ENCODE peak calls at places on chromosomes 13 and 19, in four cellular contexts. A is K562, M is IMR-90, V is A549. T is an unnamed sample.

GRCh38 chr19:43469160-43469480 is 3.7 kb upstream of the LYPD3 start:
- DNase-seq in M (no peak), A (no peak), V (no peak), T (peak)

GRCh38 chr13:42384265-42384664 is 112.3 kb downstream of the AKAP11 start:
- DNase-seq in A (no peak), V (no peak), M (no peak), T (no peak)

GRCh38 chr13:50400930-50401553 is 385.8 kb downstream of the KCNRG start:
- DNase-seq in A (no peak), M (peak), V (no peak), T (peak)

GRCh38 chr19:58381460-58382220 is 810 bp upstream of the ZNF837 start:
- DNase-seq in A (no peak), M (no peak), V (no peak), T (no peak)

GRCh38 chr13:29578300-29579048 is 17.0 kb downstream of the SLC7A1 start:
- DNase-seq in V (no peak), A (peak), M (no peak), T (no peak)

GRCh38 chr13:113044431-113045114 is 61.0 kb upstream of the F7 start:
- DNase-seq in V (no peak), M (no peak), A (no peak), T (no peak)

GRCh38 chr13:83880275-83881027 is 1.8 kb downstream of the SLITRK1 start:
- DNase-seq in V (no peak), M (no peak), A (no peak), T (no peak)

GRCh38 chr13:109782066-109782822 is 4.1 kb downstream of the IRS2 start:
- DNase-seq in A (no peak), V (no peak), M (no peak), T (no peak)

GRCh38 chr19:34317311-34317927 is 47.6 kb upstream of the GPI start:
- DNase-seq in V (no peak), M (no peak), A (peak), T (no peak)

GRCh38 chr13:112894423-112894672 is 74.7 kb upstream of the MCF2L start:
- DNase-seq in A (no peak), M (no peak), V (no peak), T (no peak)

GRCh38 chr19:1568320-1569019 is at the start of gene MEX3D:
- DNase-seq in A (peak), M (peak), V (peak), T (peak)

GRCh38 chr19:1567116-1567847 is 843 bp downstream of the MEX3D start:
- DNase-seq in M (no peak), A (peak), V (no peak), T (no peak)

GRCh38 chr19:1567848-1568227 is 287 bp downstream of the MEX3D start:
- DNase-seq in A (peak), V (no peak), M (no peak), T (no peak)

GRCh38 chr19:1563251-1563650 is 4.9 kb downstream of the MEX3D start:
- DNase-seq in A (no peak), M (no peak), V (no peak), T (no peak)

GRCh38 chr19:1566392-1567115 is 1.6 kb downstream of the MEX3D start:
- DNase-seq in M (peak), V (peak), A (no peak), T (peak)
- TF ChIP-seq USF2 in M (no peak), V (no peak), A (no peak), T (no peak)

DNA sequence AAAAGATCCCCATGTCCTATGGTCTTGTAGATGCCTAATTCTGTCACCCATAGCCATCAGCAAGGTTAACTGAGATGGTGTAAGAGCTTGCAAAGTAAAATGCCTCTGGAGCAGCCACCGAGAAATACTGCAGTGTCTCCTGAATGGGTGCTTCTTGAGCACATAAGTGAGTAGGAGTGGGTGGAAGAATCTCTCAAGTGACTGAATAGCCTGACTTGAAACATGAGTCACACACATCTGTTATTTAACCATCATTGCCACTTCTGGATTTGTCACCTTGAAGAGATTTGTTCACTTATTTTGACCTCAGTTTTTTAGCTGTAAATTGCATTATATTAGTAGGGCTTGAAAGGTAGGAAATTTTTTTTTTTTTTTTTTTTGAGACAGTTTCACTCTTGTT is 2.3 kb downstream of the ZNF714 start:
- DNase-seq in V (no peak), A (peak), M (peak), T (no peak)
- TF ChIP-seq MAZ in V (no peak), A (no peak), M (no peak), T (no peak)

GRCh38 chr19:29482855-29483640 is 42.7 kb upstream of the VSTM2B start:
- DNase-seq in M (no peak), A (no peak), V (no peak), T (no peak)

GRCh38 chr19:29484876-29485275 is 40.9 kb upstream of the VSTM2B start:
- DNase-seq in A (no peak), M (no peak), V (no peak), T (no peak)

GRCh38 chr19:29485293-29485692 is 40.5 kb upstream of the VSTM2B start:
- DNase-seq in M (no peak), V (no peak), A (no peak), T (no peak)

GRCh38 chr19:29483944-29484581 is 41.7 kb upstream of the VSTM2B start:
- DNase-seq in V (no peak), M (no peak), A (no peak), T (no peak)

DNA sequence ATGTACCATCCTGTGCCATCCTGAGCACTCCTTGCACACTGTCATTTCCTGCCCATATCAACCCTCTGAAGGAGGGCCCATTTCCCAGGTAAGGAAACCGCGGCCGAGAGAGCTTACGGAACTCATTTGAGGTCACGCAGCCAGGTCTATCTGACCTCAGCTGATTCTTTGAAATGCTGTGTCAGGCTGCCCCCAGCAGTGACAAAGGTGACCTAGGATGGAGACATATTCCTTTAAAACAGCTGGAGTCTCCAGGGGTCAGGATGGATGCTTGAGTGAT is 42.2 kb upstream of the VSTM2B start:
- DNase-seq in V (no peak), A (no peak), M (no peak), T (no peak)
- TF ChIP-seq USF2 in V (no peak), A (no peak), M (no peak), T (no peak)

GRCh38 chr19:2841858-2842574 is 741 bp downstream of the ZNF555 start:
- DNase-seq in V (no peak), A (peak), M (no peak), T (no peak)
- TF ChIP-seq MAZ in V (no peak), A (no peak), M (no peak), T (no peak)

T was measured in HepG2.